ENCODE peak calls at places on chromosomes 3 and 15, in seven cellular contexts. One of them, this sample, is unnamed.
A peak's percentile ranks its signal among the peaks of the same experiment; 100 is the strongest.

GRCh38 chr3:194505791-194506415 is 19.1 kb upstream of the ATP13A3 start:
- DNase-seq in NCI-H1417: no peak
- DNase-seq in renal cortical epithelial cell: no peak
- DNase-seq in NCI-H1092: no peak
- DNase-seq in mesendoderm: no peak
- DNase-seq in NCI-H2029 treated with DMSO at 0.1 percent for 48 hours: no peak
- DNase-seq in ACHN: no peak
- DNase-seq in this sample: no peak

GRCh38 chr15:100202309-100202943 is 139.3 kb downstream of the ADAMTS17 start:
- DNase-seq in NCI-H1417: no peak
- DNase-seq in NCI-H2029 treated with DMSO at 0.1 percent for 48 hours: no peak
- DNase-seq in ACHN: no peak
- DNase-seq in NCI-H1092: no peak
- DNase-seq in mesendoderm: no peak
- DNase-seq in renal cortical epithelial cell: peak; percentile 41
- DNase-seq in this sample: peak; percentile 14

GRCh38 chr3:133611534-133611933 is 38.0 kb downstream of the CDV3 start:
- DNase-seq in renal cortical epithelial cell: no peak
- DNase-seq in NCI-H1092: no peak
- DNase-seq in mesendoderm: no peak
- DNase-seq in NCI-H2029 treated with DMSO at 0.1 percent for 48 hours: no peak
- DNase-seq in ACHN: no peak
- DNase-seq in NCI-H1417: no peak
- DNase-seq in this sample: no peak

GRCh38 chr15:39131605-39132004 is 449.3 kb upstream of the THBS1 start:
- DNase-seq in ACHN: no peak
- DNase-seq in NCI-H1417: no peak
- DNase-seq in mesendoderm: no peak
- DNase-seq in renal cortical epithelial cell: peak; percentile 58
- DNase-seq in NCI-H1092: no peak
- DNase-seq in NCI-H2029 treated with DMSO at 0.1 percent for 48 hours: no peak
- DNase-seq in this sample: no peak

GRCh38 chr3:88231207-88231606 is 81.4 kb downstream of the C3orf38 start:
- DNase-seq in NCI-H1092: no peak
- DNase-seq in mesendoderm: peak; percentile 87
- DNase-seq in NCI-H1417: no peak
- DNase-seq in renal cortical epithelial cell: peak; percentile 39
- DNase-seq in NCI-H2029 treated with DMSO at 0.1 percent for 48 hours: no peak
- DNase-seq in ACHN: no peak
- DNase-seq in this sample: no peak

GRCh38 chr3:141006344-141006743 is 44.8 kb upstream of the SPSB4 start:
- DNase-seq in ACHN: no peak
- DNase-seq in renal cortical epithelial cell: no peak
- DNase-seq in NCI-H1417: no peak
- DNase-seq in mesendoderm: no peak
- DNase-seq in NCI-H2029 treated with DMSO at 0.1 percent for 48 hours: peak; percentile 5
- DNase-seq in NCI-H1092: no peak
- DNase-seq in this sample: no peak

GRCh38 chr3:53027254-53027844 is 18.5 kb downstream of the SFMBT1 start:
- DNase-seq in NCI-H1417: no peak
- DNase-seq in renal cortical epithelial cell: peak; percentile 42
- DNase-seq in mesendoderm: no peak
- DNase-seq in NCI-H2029 treated with DMSO at 0.1 percent for 48 hours: no peak
- DNase-seq in ACHN: no peak
- DNase-seq in NCI-H1092: no peak
- DNase-seq in this sample: no peak

GRCh38 chr3:119817071-119817470 is 35.2 kb downstream of the NR1I2 start:
- DNase-seq in mesendoderm: no peak
- DNase-seq in NCI-H1417: no peak
- DNase-seq in renal cortical epithelial cell: no peak
- DNase-seq in NCI-H1092: no peak
- DNase-seq in NCI-H2029 treated with DMSO at 0.1 percent for 48 hours: no peak
- DNase-seq in ACHN: no peak
- DNase-seq in this sample: no peak

GRCh38 chr3:70871909-70872656 is 559.6 kb upstream of the MDFIC2 start:
- DNase-seq in mesendoderm: peak; percentile 39
- DNase-seq in NCI-H1092: no peak
- DNase-seq in ACHN: no peak
- DNase-seq in NCI-H1417: no peak
- DNase-seq in renal cortical epithelial cell: peak; percentile 97
- DNase-seq in NCI-H2029 treated with DMSO at 0.1 percent for 48 hours: no peak
- DNase-seq in this sample: no peak

This sample was measured in LNCaP clone FGC.